ENCODE peak calls at places on chromosomes 16 and 17, in seven cellular contexts. P is GM12891, Q is upper lobe of left lung, L is HepG2, I is esophagus muscularis mucosa, B is HCT116, W is stomach. D is an unnamed sample.

GRCh38 chr17:29145289-29146058 is 34.7 kb downstream of the MYO18A start:
- DNase-seq in P (peak; percentile 53), Q (no peak), L (peak; percentile 68), I (no peak), B (no peak), W (peak; percentile 69), D (no peak)

GRCh38 chr16:50665128-50665878 is 15.8 kb downstream of the SNX20 start:
- DNase-seq in P (peak; percentile 60), Q (peak; percentile 91), L (peak; percentile 59), I (peak; percentile 95), B (peak; percentile 41), W (peak; percentile 87), D (peak; percentile 55)

GRCh38 chr17:55672585-55673501 is 49.8 kb downstream of the TMEM100 start:
- DNase-seq in P (no peak), Q (no peak), L (no peak), I (no peak), B (no peak), W (no peak), D (no peak)

GRCh38 chr16:9151597-9151996 is 60.2 kb downstream of the HAPSTR1 start:
- DNase-seq in P (no peak), Q (no peak), L (peak; percentile 50), I (no peak), B (no peak), W (no peak), D (no peak)

GRCh38 chr16:2023098-2023925 is 3.4 kb upstream of the NHERF2 start:
- DNase-seq in P (peak; percentile 98), Q (peak; percentile 100), L (peak; percentile 75), I (peak; percentile 98), B (peak; percentile 77), W (peak; percentile 96), D (peak; percentile 85)

GRCh38 chr16:29644338-29644857 is 18.6 kb upstream of the SPN start:
- DNase-seq in P (no peak), Q (no peak), L (no peak), I (no peak), B (no peak), W (no peak), D (no peak)

GRCh38 chr16:9251026-9251425 is 159.6 kb downstream of the HAPSTR1 start:
- DNase-seq in P (no peak), Q (no peak), L (no peak), I (no peak), B (no peak), W (no peak), D (no peak)

GRCh38 chr17:15967706-15968399 is 22.9 kb downstream of the ADORA2B start:
- DNase-seq in P (no peak), Q (no peak), L (peak; percentile 44), I (no peak), B (no peak), W (no peak), D (no peak)

GRCh38 chr17:76270127-76270592 is 5.0 kb downstream of the UBALD2 start:
- DNase-seq in P (no peak), Q (peak; percentile 80), L (no peak), I (no peak), B (no peak), W (no peak), D (no peak)

GRCh38 chr16:66619534-66620418 is 15.3 kb downstream of the CMTM3 start:
- DNase-seq in P (no peak), Q (no peak), L (no peak), I (no peak), B (no peak), W (no peak), D (no peak)

GRCh38 chr16:24753437-24753836 is 24.0 kb downstream of the TNRC6A start:
- DNase-seq in P (no peak), Q (no peak), L (no peak), I (no peak), B (no peak), W (no peak), D (no peak)

GRCh38 chr17:79695293-79696158 is 35.2 kb upstream of the ENPP7 start:
- DNase-seq in P (no peak), Q (no peak), L (no peak), I (no peak), B (no peak), W (no peak), D (peak; percentile 29)

GRCh38 chr17:80649672-80650338 is 105.2 kb downstream of the RPTOR start:
- DNase-seq in P (no peak), Q (no peak), L (peak; percentile 77), I (no peak), B (peak; percentile 63), W (no peak), D (no peak)

GRCh38 chr16:22188595-22189442 is 17.3 kb upstream of the EEF2K start:
- DNase-seq in P (no peak), Q (no peak), L (peak; percentile 85), I (no peak), B (peak; percentile 70), W (peak; percentile 78), D (peak; percentile 65)

GRCh38 chr16:22191089-22191965 is 14.8 kb upstream of the EEF2K start:
- DNase-seq in P (peak; percentile 65), Q (peak; percentile 93), L (peak; percentile 99), I (peak; percentile 100), B (peak; percentile 92), W (peak; percentile 100), D (peak; percentile 99)

GRCh38 chr16:22191966-22192260 is 14.2 kb upstream of the EEF2K start:
- DNase-seq in P (no peak), Q (no peak), L (peak; percentile 70), I (no peak), B (no peak), W (no peak), D (no peak)

GRCh38 chr16:22189473-22190168 is 16.5 kb upstream of the EEF2K start:
- DNase-seq in P (no peak), Q (no peak), L (no peak), I (no peak), B (no peak), W (peak; percentile 88), D (peak; percentile 87)

GRCh38 chr16:22190169-22191088 is 15.6 kb upstream of the EEF2K start:
- DNase-seq in P (peak; percentile 81), Q (peak; percentile 99), L (peak; percentile 100), I (peak; percentile 100), B (peak; percentile 99), W (peak; percentile 100), D (peak; percentile 100)
- TF ChIP-seq POLR2A in P (no peak), Q (peak; percentile 89), L (peak; percentile 75), I (no peak), B (no peak), W (peak; percentile 31), D (peak; percentile 43)

GRCh38 chr17:38898812-38899348 is 26.5 kb upstream of the LASP1NB start:
- DNase-seq in P (peak; percentile 96), Q (no peak), L (no peak), I (no peak), B (no peak), W (peak; percentile 50), D (no peak)
- TF ChIP-seq POLR2AphosphoS5 in P (no peak), Q (peak; percentile 63), L (no peak), I (no peak), B (no peak), W (no peak), D (no peak)

DNA sequence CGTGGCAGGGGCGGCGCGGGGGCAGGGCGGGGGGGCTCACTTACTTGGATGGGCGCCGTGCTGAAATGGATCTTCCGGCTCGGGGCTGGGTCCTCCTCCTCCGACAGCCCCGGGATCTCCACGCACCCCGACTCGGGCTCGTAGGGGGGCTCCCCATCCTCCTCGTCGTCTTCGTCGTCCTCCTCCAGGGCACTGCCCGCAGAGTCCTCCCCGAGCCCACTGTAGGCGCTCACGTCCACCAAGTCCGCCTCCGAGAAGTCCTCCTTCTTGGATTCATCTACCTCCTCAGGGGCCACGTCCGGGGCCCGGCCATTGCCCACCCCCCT is 1.4 kb downstream of the PPP1R9B start:
- DNase-seq in P (no peak), Q (no peak), L (no peak), I (no peak), B (no peak), W (no peak), D (no peak)
- TF ChIP-seq POLR2A in P (no peak), Q (no peak), L (peak; percentile 6), I (no peak), B (peak; percentile 47), W (no peak), D (no peak)

GRCh38 chr16:75250089-75250808 is 1.2 kb downstream of the BCAR1 start:
- DNase-seq in P (no peak), Q (no peak), L (no peak), I (no peak), B (no peak), W (peak; percentile 90), D (peak; percentile 57)
- TF ChIP-seq POLR2AphosphoS5 in P (no peak), Q (no peak), L (peak; percentile 47), I (no peak), B (no peak), W (no peak), D (no peak)

GRCh38 chr17:7309628-7310027 is 2.2 kb downstream of the EIF5A start:
- DNase-seq in P (no peak), Q (no peak), L (no peak), I (no peak), B (no peak), W (no peak), D (no peak)

GRCh38 chr17:7304179-7304578 is 3.2 kb upstream of the EIF5A start:
- DNase-seq in P (no peak), Q (no peak), L (no peak), I (no peak), B (no peak), W (no peak), D (no peak)

GRCh38 chr17:7308625-7309433 is 1.4 kb downstream of the EIF5A start:
- DNase-seq in P (no peak), Q (no peak), L (peak; percentile 79), I (no peak), B (peak; percentile 72), W (peak; percentile 81), D (peak; percentile 85)

GRCh38 chr17:7307686-7308624 is 527 bp downstream of the EIF5A start:
- DNase-seq in P (no peak), Q (peak; percentile 95), L (no peak), I (no peak), B (no peak), W (peak; percentile 51), D (no peak)

GRCh38 chr17:7306911-7307685 is at the start of gene EIF5A:
- DNase-seq in P (peak; percentile 90), Q (peak; percentile 98), L (peak; percentile 100), I (peak; percentile 100), B (peak; percentile 100), W (peak; percentile 100), D (peak; percentile 99)
- TF ChIP-seq POLR2A in P (peak; percentile 82), Q (peak; percentile 85), L (peak; percentile 82), I (peak; percentile 96), B (peak; percentile 79), W (peak; percentile 84), D (peak; percentile 64)